ENCODE peak calls at places on chromosomes 6 and 20, in four cellular contexts. One of them, this sample, is unnamed.

GRCh38 chr6:89385156-89385667 is 26.9 kb downstream of the RRAGD start:
- DNase-seq in NCI-H1105: no peak
- DNase-seq in breast epithelium: no peak
- DNase-seq in activated naive CD8-positive, alpha-beta T cell treated with anti-CD3 and anti-CD28 coated beads for 36 hours: no peak
- DNase-seq in this sample: peak

GRCh38 chr20:54090230-54091119 is 20.1 kb upstream of the BCAS1 start:
- DNase-seq in NCI-H1105: no peak
- DNase-seq in activated naive CD8-positive, alpha-beta T cell treated with anti-CD3 and anti-CD28 coated beads for 36 hours: no peak
- DNase-seq in breast epithelium: no peak
- DNase-seq in this sample: no peak

GRCh38 chr6:43790031-43790430 is 20.0 kb downstream of the VEGFA start:
- DNase-seq in NCI-H1105: no peak
- DNase-seq in breast epithelium: no peak
- DNase-seq in activated naive CD8-positive, alpha-beta T cell treated with anti-CD3 and anti-CD28 coated beads for 36 hours: no peak
- DNase-seq in this sample: no peak

GRCh38 chr6:33592595-33593413 is 12.7 kb upstream of the BAK1 start:
- DNase-seq in breast epithelium: no peak
- DNase-seq in activated naive CD8-positive, alpha-beta T cell treated with anti-CD3 and anti-CD28 coated beads for 36 hours: peak
- DNase-seq in NCI-H1105: no peak
- DNase-seq in this sample: no peak

GRCh38 chr20:9287826-9288225 is 218.9 kb downstream of the PLCB4 start:
- DNase-seq in activated naive CD8-positive, alpha-beta T cell treated with anti-CD3 and anti-CD28 coated beads for 36 hours: no peak
- DNase-seq in NCI-H1105: peak
- DNase-seq in breast epithelium: no peak
- DNase-seq in this sample: no peak

GRCh38 chr6:140174509-140174908 is 800.1 kb upstream of the CITED2 start:
- DNase-seq in activated naive CD8-positive, alpha-beta T cell treated with anti-CD3 and anti-CD28 coated beads for 36 hours: no peak
- DNase-seq in NCI-H1105: no peak
- DNase-seq in breast epithelium: peak
- DNase-seq in this sample: no peak

GRCh38 chr6:101722481-101722880 is 329.0 kb downstream of the GRIK2 start:
- DNase-seq in NCI-H1105: no peak
- DNase-seq in breast epithelium: no peak
- DNase-seq in activated naive CD8-positive, alpha-beta T cell treated with anti-CD3 and anti-CD28 coated beads for 36 hours: no peak
- DNase-seq in this sample: no peak

GRCh38 chr6:34528996-34529664 is 27.0 kb downstream of the SPDEF start:
- DNase-seq in NCI-H1105: no peak
- DNase-seq in activated naive CD8-positive, alpha-beta T cell treated with anti-CD3 and anti-CD28 coated beads for 36 hours: no peak
- DNase-seq in breast epithelium: no peak
- DNase-seq in this sample: no peak

GRCh38 chr6:33172307-33173227 is 19.7 kb downstream of the COL11A2 start:
- DNase-seq in NCI-H1105: no peak
- DNase-seq in activated naive CD8-positive, alpha-beta T cell treated with anti-CD3 and anti-CD28 coated beads for 36 hours: no peak
- DNase-seq in breast epithelium: no peak
- DNase-seq in this sample: no peak

GRCh38 chr6:46103437-46103836 is 26.4 kb upstream of the ENPP4 start:
- DNase-seq in activated naive CD8-positive, alpha-beta T cell treated with anti-CD3 and anti-CD28 coated beads for 36 hours: no peak
- DNase-seq in breast epithelium: no peak
- DNase-seq in NCI-H1105: no peak
- DNase-seq in this sample: no peak

GRCh38 chr6:170031684-170032121 is 259.2 kb downstream of the DLL1 start:
- DNase-seq in activated naive CD8-positive, alpha-beta T cell treated with anti-CD3 and anti-CD28 coated beads for 36 hours: no peak
- DNase-seq in breast epithelium: no peak
- DNase-seq in NCI-H1105: no peak
- DNase-seq in this sample: peak

GRCh38 chr6:112457891-112458290 is 110.8 kb downstream of the RFPL4B start:
- DNase-seq in activated naive CD8-positive, alpha-beta T cell treated with anti-CD3 and anti-CD28 coated beads for 36 hours: no peak
- DNase-seq in NCI-H1105: no peak
- DNase-seq in breast epithelium: no peak
- DNase-seq in this sample: no peak

GRCh38 chr20:9081423-9081966 is 12.6 kb downstream of the PLCB4 start:
- DNase-seq in activated naive CD8-positive, alpha-beta T cell treated with anti-CD3 and anti-CD28 coated beads for 36 hours: no peak
- DNase-seq in NCI-H1105: no peak
- DNase-seq in breast epithelium: no peak
- DNase-seq in this sample: no peak

GRCh38 chr6:126182650-126183311 is 157.1 kb upstream of the CENPW start:
- DNase-seq in NCI-H1105: no peak
- DNase-seq in activated naive CD8-positive, alpha-beta T cell treated with anti-CD3 and anti-CD28 coated beads for 36 hours: no peak
- DNase-seq in breast epithelium: peak
- DNase-seq in this sample: no peak

GRCh38 chr6:150412221-150412620 is 43.4 kb downstream of the IYD start:
- DNase-seq in NCI-H1105: no peak
- DNase-seq in activated naive CD8-positive, alpha-beta T cell treated with anti-CD3 and anti-CD28 coated beads for 36 hours: no peak
- DNase-seq in breast epithelium: no peak
- DNase-seq in this sample: no peak

GRCh38 chr6:27669798-27670301 is 196.9 kb upstream of the ZNF184 start:
- DNase-seq in NCI-H1105: no peak
- DNase-seq in activated naive CD8-positive, alpha-beta T cell treated with anti-CD3 and anti-CD28 coated beads for 36 hours: no peak
- DNase-seq in breast epithelium: no peak
- DNase-seq in this sample: no peak

GRCh38 chr6:136067731-136068341 is 182.3 kb downstream of the MTFR2 start:
- DNase-seq in NCI-H1105: no peak
- DNase-seq in activated naive CD8-positive, alpha-beta T cell treated with anti-CD3 and anti-CD28 coated beads for 36 hours: no peak
- DNase-seq in breast epithelium: no peak
- DNase-seq in this sample: no peak

GRCh38 chr6:147423111-147423510 is 85.4 kb upstream of the SAMD5 start:
- DNase-seq in activated naive CD8-positive, alpha-beta T cell treated with anti-CD3 and anti-CD28 coated beads for 36 hours: no peak
- DNase-seq in breast epithelium: no peak
- DNase-seq in NCI-H1105: no peak
- DNase-seq in this sample: no peak

GRCh38 chr6:25174678-25175077 is 104.5 kb upstream of the CARMIL1 start:
- DNase-seq in breast epithelium: no peak
- DNase-seq in NCI-H1105: no peak
- DNase-seq in activated naive CD8-positive, alpha-beta T cell treated with anti-CD3 and anti-CD28 coated beads for 36 hours: peak
- DNase-seq in this sample: no peak

GRCh38 chr20:19129976-19130612 is 82.3 kb upstream of the SLC24A3 start:
- DNase-seq in NCI-H1105: peak
- DNase-seq in breast epithelium: no peak
- DNase-seq in activated naive CD8-positive, alpha-beta T cell treated with anti-CD3 and anti-CD28 coated beads for 36 hours: no peak
- DNase-seq in this sample: no peak

GRCh38 chr6:157203312-157203744 is 120.0 kb downstream of the TMEM242 start:
- DNase-seq in activated naive CD8-positive, alpha-beta T cell treated with anti-CD3 and anti-CD28 coated beads for 36 hours: no peak
- DNase-seq in breast epithelium: no peak
- DNase-seq in NCI-H1105: no peak
- DNase-seq in this sample: no peak

GRCh38 chr6:53426544-53427270 is 78.0 kb upstream of the ELOVL5 start:
- DNase-seq in activated naive CD8-positive, alpha-beta T cell treated with anti-CD3 and anti-CD28 coated beads for 36 hours: no peak
- DNase-seq in NCI-H1105: no peak
- DNase-seq in breast epithelium: no peak
- DNase-seq in this sample: no peak

GRCh38 chr6:155791186-155791585 is 335.5 kb upstream of the NOX3 start:
- DNase-seq in activated naive CD8-positive, alpha-beta T cell treated with anti-CD3 and anti-CD28 coated beads for 36 hours: no peak
- DNase-seq in NCI-H1105: no peak
- DNase-seq in breast epithelium: no peak
- DNase-seq in this sample: no peak

GRCh38 chr6:166708466-166708865 is 81.4 kb upstream of the RPS6KA2 start:
- DNase-seq in NCI-H1105: no peak
- DNase-seq in activated naive CD8-positive, alpha-beta T cell treated with anti-CD3 and anti-CD28 coated beads for 36 hours: no peak
- DNase-seq in breast epithelium: no peak
- DNase-seq in this sample: no peak

GRCh38 chr6:15681946-15682345 is 19.1 kb upstream of the DTNBP1 start:
- DNase-seq in NCI-H1105: no peak
- DNase-seq in activated naive CD8-positive, alpha-beta T cell treated with anti-CD3 and anti-CD28 coated beads for 36 hours: no peak
- DNase-seq in breast epithelium: no peak
- DNase-seq in this sample: no peak

GRCh38 chr6:53986721-53987526 is 124.3 kb upstream of the MLIP start:
- DNase-seq in NCI-H1105: peak
- DNase-seq in activated naive CD8-positive, alpha-beta T cell treated with anti-CD3 and anti-CD28 coated beads for 36 hours: no peak
- DNase-seq in breast epithelium: no peak
- DNase-seq in this sample: no peak

GRCh38 chr6:163830641-163831040 is 416.1 kb downstream of the QKI start:
- DNase-seq in NCI-H1105: no peak
- DNase-seq in activated naive CD8-positive, alpha-beta T cell treated with anti-CD3 and anti-CD28 coated beads for 36 hours: no peak
- DNase-seq in breast epithelium: no peak
- DNase-seq in this sample: no peak

GRCh38 chr20:41329435-41330342 is 10.9 kb upstream of the LPIN3 start:
- DNase-seq in NCI-H1105: no peak
- DNase-seq in breast epithelium: peak
- DNase-seq in activated naive CD8-positive, alpha-beta T cell treated with anti-CD3 and anti-CD28 coated beads for 36 hours: peak
- DNase-seq in this sample: peak

GRCh38 chr20:46243707-46244628 is 64.3 kb downstream of the CDH22 start:
- DNase-seq in activated naive CD8-positive, alpha-beta T cell treated with anti-CD3 and anti-CD28 coated beads for 36 hours: no peak
- DNase-seq in NCI-H1105: no peak
- DNase-seq in breast epithelium: no peak
- DNase-seq in this sample: no peak